ENCODE peak calls at places on chromosomes 11 and 22, in four cellular contexts. V is K562, L is HepG2, M is GM12878. X is an unnamed sample.

GRCh38 chr22:43534916-43535315 is 123.1 kb downstream of the MPPED1 start:
- DNase-seq in V (no peak), L (no peak), M (no peak), X (no peak)

GRCh38 chr11:14070866-14071265 is 108.3 kb downstream of the SPON1 start:
- DNase-seq in V (no peak), L (no peak), M (no peak), X (no peak)

GRCh38 chr11:15525582-15525981 is 410.9 kb downstream of the INSC start:
- DNase-seq in V (no peak), L (no peak), M (no peak), X (no peak)

GRCh38 chr11:103608566-103608965 is 427.9 kb upstream of the DDI1 start:
- DNase-seq in V (no peak), L (no peak), M (no peak), X (no peak)

GRCh38 chr11:74010306-74010981 is 1.6 kb upstream of the UCP3 start:
- DNase-seq in V (peak), L (no peak), M (no peak), X (no peak)

GRCh38 chr11:8631395-8632110 is 37.5 kb upstream of the STK33 start:
- DNase-seq in V (no peak), L (no peak), M (no peak), X (no peak)

GRCh38 chr11:89625171-89625570 is 84.9 kb upstream of the TRIM77 start:
- DNase-seq in V (peak), L (no peak), M (no peak), X (no peak)

GRCh38 chr11:12478743-12479142 is 101.4 kb downstream of the PARVA start:
- DNase-seq in V (no peak), L (peak), M (no peak), X (no peak)

GRCh38 chr22:31715157-31715778 is 34.7 kb downstream of the PRR14L start:
- DNase-seq in V (no peak), L (no peak), M (no peak), X (no peak)

GRCh38 chr22:20062766-20063083 is 17.3 kb upstream of the DGCR8 start:
- DNase-seq in V (no peak), L (no peak), M (no peak), X (no peak)

GRCh38 chr11:46387919-46388618 is 3.5 kb downstream of the CHRM4 start:
- DNase-seq in V (peak), L (no peak), M (no peak), X (no peak)

GRCh38 chr11:46388619-46389449 is 2.7 kb downstream of the CHRM4 start:
- DNase-seq in V (peak), L (no peak), M (no peak), X (no peak)

GRCh38 chr11:46390331-46391171 is 1.0 kb downstream of the CHRM4 start:
- DNase-seq in V (peak), L (no peak), M (no peak), X (no peak)

GRCh38 chr11:46391186-46391577 is 394 bp downstream of the CHRM4 start:
- DNase-seq in V (no peak), L (no peak), M (no peak), X (no peak)

DNA sequence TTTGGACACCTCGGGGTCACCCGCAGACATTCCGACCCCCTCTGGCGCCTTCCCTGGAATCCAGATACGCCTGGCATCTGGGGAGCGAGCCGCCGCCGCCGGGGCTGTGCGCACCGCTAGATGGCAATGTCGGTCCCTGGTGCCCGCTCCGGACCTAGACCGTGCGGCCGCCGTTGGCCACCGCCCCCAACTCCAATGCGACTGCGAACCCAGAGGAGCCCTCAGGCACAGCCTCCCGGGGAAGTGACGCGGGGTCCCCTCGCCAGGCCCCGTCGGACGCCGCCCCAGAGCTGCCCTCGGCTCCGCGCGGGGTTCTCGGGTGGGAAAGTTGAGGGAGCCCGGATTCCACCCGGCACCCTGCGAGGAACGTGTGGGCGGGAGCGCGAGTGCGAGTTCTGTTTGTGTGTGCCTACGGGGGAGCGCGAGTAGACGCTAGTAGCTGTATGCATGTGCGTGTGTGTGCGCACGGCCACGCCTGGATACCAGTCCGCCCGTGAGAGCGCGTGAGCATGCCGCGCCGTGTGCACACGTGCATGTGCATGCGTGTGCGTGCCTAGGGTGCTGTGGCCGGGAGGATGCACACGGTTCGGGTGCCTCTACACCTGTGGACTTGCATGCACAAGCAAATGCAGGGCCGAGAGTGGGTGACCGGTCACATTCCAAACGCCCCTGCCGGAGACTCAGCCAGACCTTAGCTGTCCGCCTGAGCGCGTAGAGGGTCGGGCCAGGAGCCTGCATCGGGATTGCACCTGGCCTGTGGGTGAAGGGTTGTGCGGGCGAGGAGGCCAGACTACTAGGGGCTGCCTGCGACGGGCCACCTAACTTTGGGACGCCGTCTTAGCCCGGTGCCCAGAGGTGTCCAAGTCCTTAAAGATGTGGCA is 1.9 kb downstream of the CHRM4 start:
- DNase-seq in V (peak), L (peak), M (no peak), X (peak)
- TF ChIP-seq FOXK2 in V (no peak), L (no peak), M (no peak), X (no peak)

DNA sequence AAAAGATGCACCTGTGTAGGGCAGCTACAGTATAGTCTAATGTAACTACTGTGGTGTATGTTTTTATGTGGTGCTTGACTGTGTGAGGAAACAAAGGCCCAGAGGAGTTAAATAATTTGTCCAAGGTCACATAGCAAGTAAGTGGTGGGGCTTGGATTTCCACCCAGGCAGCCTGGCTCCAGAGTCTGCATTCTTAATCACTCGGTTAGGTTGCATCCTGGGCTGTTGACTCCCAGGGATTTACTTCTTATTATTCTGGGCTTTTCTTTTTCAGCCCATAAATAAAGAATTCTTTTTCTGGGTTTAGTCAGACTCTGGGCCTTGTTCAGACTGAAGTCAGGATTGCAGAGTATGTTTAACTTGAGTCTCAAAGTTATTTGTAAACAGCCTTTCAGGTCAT is 82.1 kb downstream of the ARHGAP42 start:
- DNase-seq in V (no peak), L (no peak), M (no peak), X (no peak)
- TF ChIP-seq FOXK2 in V (no peak), L (no peak), M (no peak), X (no peak)

DNA sequence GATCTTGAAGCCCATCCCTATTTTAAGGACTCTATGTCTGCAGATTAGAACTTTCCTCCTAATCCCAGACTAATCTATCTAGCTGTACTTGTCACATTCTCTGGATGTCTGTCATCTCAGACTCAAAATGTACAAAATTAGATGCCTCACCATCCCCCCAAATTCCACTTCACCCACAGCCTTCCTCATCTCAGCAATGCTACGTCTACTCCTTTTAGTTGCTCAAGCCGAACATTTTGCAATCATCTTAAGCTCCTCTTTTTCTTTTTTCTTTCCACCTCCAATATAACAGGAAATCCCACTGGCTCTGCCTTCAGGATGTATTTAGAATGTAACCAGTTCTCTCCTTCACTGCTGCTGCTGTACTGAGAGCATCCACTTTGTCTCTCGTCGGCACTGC is 1091.8 kb downstream of the TBC1D22A start:
- DNase-seq in V (no peak), L (no peak), M (no peak), X (no peak)
- TF ChIP-seq FOXK2 in V (no peak), L (no peak), M (no peak), X (no peak)

GRCh38 chr11:117985953-117986887 is at the start of gene IL10RA:
- DNase-seq in V (peak), L (peak), M (no peak), X (peak)

GRCh38 chr11:117984471-117984870 is 1.7 kb upstream of the IL10RA start:
- DNase-seq in V (no peak), L (no peak), M (no peak), X (no peak)

GRCh38 chr11:117989351-117990102 is 3.3 kb downstream of the IL10RA start:
- DNase-seq in V (no peak), L (no peak), M (no peak), X (no peak)

GRCh38 chr11:117983163-117983475 is 3.1 kb upstream of the IL10RA start:
- DNase-seq in V (no peak), L (no peak), M (no peak), X (no peak)

GRCh38 chr11:117986981-117987495 is 844 bp downstream of the IL10RA start:
- DNase-seq in V (no peak), L (no peak), M (peak), X (no peak)
- TF ChIP-seq FOXK2 in V (no peak), L (no peak), M (no peak), X (no peak)

GRCh38 chr22:46061431-46062231 is 84.7 kb upstream of the WNT7B start:
- DNase-seq in V (no peak), L (peak), M (no peak), X (no peak)
- TF ChIP-seq FOXK2 in V (no peak), L (no peak), M (no peak), X (no peak)